ENCODE peak calls at places on chromosomes 13 and 19, in six cellular contexts. Y is astrocyte, F is AG09309, I is PC-9, Z is right cardiac atrium, L is esophagus squamous epithelium. W is an unnamed sample.

GRCh38 chr19:36258028-36258875 is 43.3 kb downstream of the ZNF146 start:
- DNase-seq in F (no peak), I (no peak), Y (no peak), L (no peak), Z (no peak), W (no peak)

GRCh38 chr19:5903502-5904301 is at the start of gene NDUFA11:
- DNase-seq in Y (no peak), L (peak; percentile 100), Z (peak; percentile 99), F (no peak), I (no peak), W (peak; percentile 97)

GRCh38 chr19:48203227-48203793 is 32.8 kb downstream of the ZSWIM9 start:
- DNase-seq in L (no peak), Z (no peak), I (no peak), F (no peak), Y (no peak), W (no peak)

GRCh38 chr13:73914119-73914518 is 220.1 kb downstream of the KLF12 start:
- DNase-seq in F (no peak), Y (no peak), I (no peak), L (no peak), Z (no peak), W (peak; percentile 38)

GRCh38 chr13:87355451-87355850 is 315.7 kb upstream of the SLITRK5 start:
- DNase-seq in I (no peak), Z (no peak), Y (no peak), L (no peak), F (no peak), W (no peak)

GRCh38 chr13:66926200-66926850 is 303.8 kb downstream of the PCDH9 start:
- DNase-seq in I (no peak), L (no peak), F (no peak), Y (peak; percentile 9), Z (no peak), W (no peak)

GRCh38 chr13:110726726-110727125 is 13.2 kb downstream of the ING1 start:
- DNase-seq in F (no peak), L (no peak), I (no peak), Y (no peak), Z (no peak), W (no peak)

GRCh38 chr13:72290962-72291681 is 424.1 kb upstream of the DACH1 start:
- DNase-seq in Y (peak; percentile 91), I (peak; percentile 63), L (no peak), F (no peak), Z (no peak), W (peak; percentile 81)

GRCh38 chr19:728011-728410 is 19.3 kb downstream of the PALM start:
- DNase-seq in I (no peak), F (no peak), Z (peak; percentile 92), Y (no peak), L (no peak), W (no peak)

GRCh38 chr13:98988277-98988676 is 10.4 kb upstream of the DOCK9 start:
- DNase-seq in F (no peak), Y (no peak), Z (no peak), I (no peak), L (no peak), W (no peak)

GRCh38 chr19:53945441-53945840 is 17.3 kb upstream of the CACNG8 start:
- DNase-seq in I (no peak), L (no peak), Y (peak; percentile 7), F (no peak), Z (no peak), W (no peak)

GRCh38 chr13:106132216-106132615 is 403.2 kb downstream of the EFNB2 start:
- DNase-seq in L (no peak), F (no peak), Y (peak; percentile 42), Z (no peak), I (no peak), W (no peak)

GRCh38 chr13:21685485-21686064 is 14.7 kb downstream of the FGF9 start:
- DNase-seq in F (no peak), Y (no peak), Z (no peak), L (no peak), I (no peak), W (no peak)

GRCh38 chr13:94272038-94272437 is 207.4 kb downstream of the DCT start:
- DNase-seq in Y (peak; percentile 22), I (no peak), F (no peak), L (no peak), Z (no peak), W (no peak)

GRCh38 chr19:1361601-1362384 is 21.9 kb upstream of the NDUFS7 start:
- DNase-seq in Y (peak; percentile 84), Z (peak; percentile 35), L (no peak), F (peak; percentile 14), I (no peak), W (peak; percentile 55)

GRCh38 chr19:58572818-58573657 is at the start of gene MZF1:
- DNase-seq in I (no peak), F (peak; percentile 100), Z (peak; percentile 100), Y (peak; percentile 100), L (no peak), W (peak; percentile 100)

GRCh38 chr13:33194820-33195692 is 90.5 kb downstream of the STARD13 start:
- DNase-seq in L (no peak), Y (peak; percentile 95), F (peak; percentile 89), Z (no peak), I (peak; percentile 73), W (peak; percentile 82)

GRCh38 chr13:51033431-51034185 is 77.5 kb downstream of the C13orf42 start:
- DNase-seq in F (no peak), I (no peak), Y (no peak), L (no peak), Z (no peak), W (no peak)

GRCh38 chr19:46392252-46392801 is 21.0 kb downstream of the CCDC8 start:
- DNase-seq in I (no peak), Y (peak; percentile 25), F (peak; percentile 31), L (no peak), Z (peak; percentile 36), W (peak; percentile 89)

GRCh38 chr19:46394398-46394797 is 19.0 kb downstream of the CCDC8 start:
- DNase-seq in Y (peak; percentile 30), I (no peak), F (no peak), L (no peak), Z (peak; percentile 49), W (no peak)

GRCh38 chr19:46391296-46392251 is 21.8 kb downstream of the CCDC8 start:
- DNase-seq in F (no peak), Y (no peak), Z (peak; percentile 47), L (no peak), I (no peak), W (no peak)

GRCh38 chr19:46393456-46394397 is 19.6 kb downstream of the CCDC8 start:
- DNase-seq in Y (no peak), I (no peak), F (no peak), Z (peak; percentile 48), L (no peak), W (no peak)

DNA sequence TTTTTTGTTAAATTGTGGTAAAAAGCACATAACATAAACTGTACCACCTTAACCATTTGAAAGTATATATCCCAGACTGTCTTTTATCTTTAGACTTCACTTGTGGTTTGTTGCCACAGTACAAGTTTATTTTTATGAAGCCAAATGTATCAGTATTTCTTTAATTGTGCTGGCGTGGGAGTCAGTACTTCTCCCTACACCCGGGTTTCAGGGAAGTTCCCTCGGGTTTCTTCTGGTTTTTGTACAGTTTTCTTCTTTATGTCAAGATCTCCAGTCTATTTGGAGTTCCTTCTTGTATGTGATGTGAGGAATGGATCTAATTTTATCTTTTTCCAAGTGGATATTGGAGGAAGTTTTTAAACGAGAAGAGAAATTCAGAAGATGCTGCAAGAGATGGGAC is 20.5 kb downstream of the CCDC8 start:
- DNase-seq in L (no peak), I (no peak), Y (no peak), F (no peak), Z (no peak), W (no peak)
- H3K4me3 ChIP-seq in L (no peak overlapping the region), I (no peak overlapping the region), Y (no peak overlapping the region), F (no peak overlapping the region), Z (no peak overlapping the region), W (no peak overlapping the region)

GRCh38 chr19:16071072-16071691 is 5.1 kb upstream of the TPM4 start:
- DNase-seq in F (no peak), I (no peak), Y (no peak), Z (no peak), L (no peak), W (no peak)

GRCh38 chr19:16069813-16070365 is 6.4 kb upstream of the TPM4 start:
- DNase-seq in F (no peak), I (no peak), Z (no peak), Y (no peak), L (no peak), W (no peak)

GRCh38 chr19:16073481-16073880 is 2.8 kb upstream of the TPM4 start:
- DNase-seq in Y (no peak), L (no peak), F (no peak), Z (no peak), I (no peak), W (no peak)

GRCh38 chr19:16068696-16069259 is 7.5 kb upstream of the TPM4 start:
- DNase-seq in Y (no peak), L (no peak), I (no peak), F (no peak), Z (no peak), W (no peak)

DNA sequence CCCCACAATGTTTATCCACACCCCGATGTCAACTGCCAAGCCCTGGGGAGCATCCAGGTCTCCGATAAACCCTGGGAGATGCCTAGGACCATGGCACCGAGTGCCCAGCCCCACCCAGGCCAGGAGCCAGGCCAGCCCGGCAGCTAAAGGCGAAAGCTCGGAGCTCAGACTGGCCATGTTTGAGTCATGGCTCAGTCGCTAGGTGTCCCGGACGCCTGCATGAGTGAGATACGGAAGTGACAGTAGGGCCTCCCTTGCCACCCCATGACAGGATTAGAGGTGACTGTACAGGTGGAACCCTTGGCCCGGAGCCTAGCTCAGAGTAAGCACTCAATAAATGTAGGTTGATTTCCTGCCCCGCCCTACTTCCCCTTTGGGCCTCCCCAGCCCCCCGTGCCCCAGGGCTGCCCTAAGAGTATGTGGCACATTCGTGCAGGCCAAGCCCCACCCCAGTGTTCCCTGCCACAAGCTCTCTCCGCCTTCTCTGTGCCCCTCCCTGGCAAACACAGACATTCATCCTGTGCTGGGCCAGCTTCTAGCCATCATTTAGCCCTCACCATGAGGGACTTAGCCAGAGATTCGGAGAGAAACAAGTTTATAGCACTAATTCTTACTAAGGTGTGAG is 5.8 kb upstream of the TPM4 start:
- DNase-seq in Y (no peak), F (no peak), L (peak; percentile 79), Z (peak; percentile 85), I (peak; percentile 100), W (no peak)
- H3K4me3 ChIP-seq in Y (peak overlapping the region; percentile 63), F (no peak overlapping the region), L (peak overlapping the region; percentile 72), Z (no peak overlapping the region), I (peak overlapping the region; percentile 41), W (no peak overlapping the region)

GRCh38 chr13:48443442-48444208 is 30.7 kb upstream of the LPAR6 start:
- DNase-seq in Z (no peak), F (no peak), Y (no peak), L (no peak), I (no peak), W (no peak)

GRCh38 chr13:48449656-48450055 is 36.7 kb upstream of the LPAR6 start:
- DNase-seq in L (no peak), Z (no peak), Y (no peak), I (no peak), F (no peak), W (peak; percentile 5)

GRCh38 chr13:48446454-48446853 is 33.5 kb upstream of the LPAR6 start:
- DNase-seq in I (no peak), F (no peak), Y (peak; percentile 78), Z (no peak), L (no peak), W (peak; percentile 64)

GRCh38 chr13:48448285-48448962 is 35.5 kb upstream of the LPAR6 start:
- DNase-seq in F (no peak), Z (no peak), I (no peak), L (no peak), Y (no peak), W (no peak)

GRCh38 chr13:48448963-48449614 is 36.2 kb upstream of the LPAR6 start:
- DNase-seq in L (no peak), Y (peak; percentile 55), I (no peak), F (no peak), Z (no peak), W (peak; percentile 71)
- H3K4me3 ChIP-seq in L (peak overlapping the region; percentile 29), Y (no peak overlapping the region), I (no peak overlapping the region), F (no peak overlapping the region), Z (no peak overlapping the region), W (no peak overlapping the region)

GRCh38 chr19:19488875-19489690 is 26.3 kb downstream of the TSSK6 start:
- DNase-seq in L (peak; percentile 70), F (peak; percentile 87), Z (peak; percentile 91), Y (peak; percentile 88), I (peak; percentile 76), W (peak; percentile 96)
- H3K4me3 ChIP-seq in L (peak overlapping the region; percentile 17), F (no peak overlapping the region), Z (peak overlapping the region; percentile 25), Y (no peak overlapping the region), I (no peak overlapping the region), W (peak overlapping the region; percentile 39)

W was measured in AG10803.